ENCODE peak calls at places on chromosome 13, in ten cellular contexts. One of them, this sample, is unnamed.

GRCh38 chr13:95235199-95235726 is 66.0 kb downstream of the ABCC4 start:
- DNase-seq in Calu3: no peak
- DNase-seq in breast epithelium: no peak
- DNase-seq in upper lobe of right lung: no peak
- DNase-seq in EH: no peak
- DNase-seq in DMS79: no peak
- DNase-seq in IMR-90: no peak
- DNase-seq in PC-3: no peak
- DNase-seq in transverse colon: no peak
- DNase-seq in Caki2: no peak
- DNase-seq in this sample: no peak

GRCh38 chr13:98983182-98983581 is 5.3 kb upstream of the DOCK9 start:
- DNase-seq in Caki2: no peak
- DNase-seq in IMR-90: no peak
- DNase-seq in breast epithelium: no peak
- DNase-seq in Calu3: no peak
- DNase-seq in upper lobe of right lung: no peak
- DNase-seq in EH: no peak
- DNase-seq in DMS79: no peak
- DNase-seq in transverse colon: no peak
- DNase-seq in PC-3: no peak
- DNase-seq in this sample: no peak

GRCh38 chr13:108033800-108034707 is 181.3 kb downstream of the LIG4 start:
- DNase-seq in DMS79: no peak
- DNase-seq in Caki2: peak; percentile 28
- DNase-seq in IMR-90: no peak
- DNase-seq in transverse colon: no peak
- DNase-seq in Calu3: no peak
- DNase-seq in breast epithelium: no peak
- DNase-seq in EH: no peak
- DNase-seq in upper lobe of right lung: no peak
- DNase-seq in PC-3: peak; percentile 47
- DNase-seq in this sample: no peak

GRCh38 chr13:83386609-83387008 is 495.7 kb downstream of the SLITRK1 start:
- DNase-seq in DMS79: no peak
- DNase-seq in Caki2: no peak
- DNase-seq in EH: no peak
- DNase-seq in breast epithelium: no peak
- DNase-seq in upper lobe of right lung: no peak
- DNase-seq in transverse colon: no peak
- DNase-seq in Calu3: no peak
- DNase-seq in PC-3: no peak
- DNase-seq in IMR-90: peak; percentile 20
- DNase-seq in this sample: no peak

GRCh38 chr13:35855531-35856019 is 275.6 kb downstream of the DCLK1 start:
- DNase-seq in EH: peak; percentile 47
- DNase-seq in IMR-90: no peak
- DNase-seq in upper lobe of right lung: no peak
- DNase-seq in transverse colon: no peak
- DNase-seq in Caki2: peak; percentile 85
- DNase-seq in PC-3: peak; percentile 77
- DNase-seq in breast epithelium: no peak
- DNase-seq in Calu3: peak; percentile 56
- DNase-seq in DMS79: no peak
- DNase-seq in this sample: no peak

GRCh38 chr13:49240017-49240416 is 7.7 kb upstream of the CDADC1 start:
- DNase-seq in upper lobe of right lung: no peak
- DNase-seq in PC-3: peak; percentile 52
- DNase-seq in breast epithelium: no peak
- DNase-seq in Caki2: no peak
- DNase-seq in Calu3: peak; percentile 16
- DNase-seq in transverse colon: no peak
- DNase-seq in IMR-90: peak; percentile 46
- DNase-seq in DMS79: no peak
- DNase-seq in EH: peak; percentile 38
- DNase-seq in this sample: no peak

GRCh38 chr13:39397221-39397620 is 205.8 kb downstream of the LHFPL6 start:
- DNase-seq in IMR-90: no peak
- DNase-seq in PC-3: no peak
- DNase-seq in transverse colon: no peak
- DNase-seq in DMS79: no peak
- DNase-seq in EH: no peak
- DNase-seq in Calu3: no peak
- DNase-seq in Caki2: no peak
- DNase-seq in breast epithelium: no peak
- DNase-seq in upper lobe of right lung: no peak
- DNase-seq in this sample: no peak

GRCh38 chr13:23722726-23723453 is 152.7 kb downstream of the TNFRSF19 start:
- DNase-seq in breast epithelium: no peak
- DNase-seq in upper lobe of right lung: no peak
- DNase-seq in PC-3: no peak
- DNase-seq in EH: no peak
- DNase-seq in DMS79: peak; percentile 40
- DNase-seq in Calu3: no peak
- DNase-seq in transverse colon: no peak
- DNase-seq in IMR-90: no peak
- DNase-seq in Caki2: no peak
- DNase-seq in this sample: peak; percentile 40

GRCh38 chr13:73924607-73925006 is 209.6 kb downstream of the KLF12 start:
- DNase-seq in Caki2: no peak
- DNase-seq in EH: no peak
- DNase-seq in upper lobe of right lung: no peak
- DNase-seq in breast epithelium: no peak
- DNase-seq in PC-3: no peak
- DNase-seq in IMR-90: no peak
- DNase-seq in transverse colon: no peak
- DNase-seq in DMS79: no peak
- DNase-seq in Calu3: no peak
- DNase-seq in this sample: no peak

GRCh38 chr13:44853641-44854040 is 135.6 kb downstream of the NUFIP1 start:
- DNase-seq in DMS79: peak; percentile 30
- DNase-seq in breast epithelium: no peak
- DNase-seq in IMR-90: no peak
- DNase-seq in upper lobe of right lung: no peak
- DNase-seq in Calu3: peak; percentile 57
- DNase-seq in PC-3: peak; percentile 69
- DNase-seq in transverse colon: peak; percentile 69
- DNase-seq in Caki2: peak; percentile 71
- DNase-seq in EH: no peak
- DNase-seq in this sample: no peak

GRCh38 chr13:114128348-114128623 is 4.1 kb downstream of the RASA3 start:
- DNase-seq in transverse colon: no peak
- DNase-seq in PC-3: no peak
- DNase-seq in breast epithelium: no peak
- DNase-seq in IMR-90: no peak
- DNase-seq in Caki2: no peak
- DNase-seq in Calu3: no peak
- DNase-seq in DMS79: no peak
- DNase-seq in EH: no peak
- DNase-seq in upper lobe of right lung: no peak
- DNase-seq in this sample: no peak